ENCODE peak calls at places on chromosomes 1 and 21, in five cellular contexts. Z is NCI-H510A treated with DMSO at 0.1 percent for 48 hours, U is activated T-helper 1 cell treated with Interleukin-2 at 50 U/mL for 16 hours, G is putamen, W is pons. D is an unnamed sample.

GRCh38 chr1:10888791-10889627 is 92.6 kb upstream of the CASZ1 start:
- DNase-seq in Z (no peak), U (no peak), G (no peak), W (no peak), D (no peak)

GRCh38 chr1:241828576-241828975 is 19.4 kb upstream of the EXO1 start:
- DNase-seq in Z (no peak), U (no peak), G (no peak), W (no peak), D (no peak)

GRCh38 chr1:92504751-92505692 is 18.3 kb upstream of the GFI1 start:
- DNase-seq in Z (no peak), U (no peak), G (no peak), W (no peak), D (no peak)

GRCh38 chr1:160325252-160325651 is 17.8 kb downstream of the COPA start:
- DNase-seq in Z (peak), U (no peak), G (no peak), W (no peak), D (no peak)

GRCh38 chr1:64228181-64228957 is 24.9 kb downstream of the UBE2U start:
- DNase-seq in Z (no peak), U (no peak), G (no peak), W (no peak), D (no peak)

GRCh38 chr1:213135572-213135971 is 84.5 kb downstream of the RPS6KC1 start:
- DNase-seq in Z (peak), U (no peak), G (no peak), W (peak), D (no peak)

GRCh38 chr21:44024895-44025353 is 12.8 kb downstream of the TRAPPC10 start:
- DNase-seq in Z (no peak), U (no peak), G (peak), W (peak), D (no peak)

GRCh38 chr1:70205076-70205436 is 323 bp downstream of the LRRC40 start:
- DNase-seq in Z (peak), U (no peak), G (no peak), W (no peak), D (no peak)

GRCh38 chr1:52253421-52253820 is 111.5 kb downstream of the ZFYVE9 start:
- DNase-seq in Z (no peak), U (no peak), G (no peak), W (no peak), D (no peak)